ENCODE peak calls at places on chromosomes 4 and X, in nine cellular contexts. One of them, this sample, is unnamed.
A peak's percentile ranks its signal among the peaks of the same experiment; 100 is the strongest.

GRCh38 chr4:86755388-86755787 is 93.8 kb downstream of the SLC10A6 start:
- DNase-seq in transverse colon: no peak
- DNase-seq in tibial nerve: no peak
- DNase-seq in breast epithelium: no peak
- DNase-seq in IMR-90: no peak
- DNase-seq in sigmoid colon: no peak
- DNase-seq in spleen: no peak
- DNase-seq in right lobe of liver: no peak
- DNase-seq in heart left ventricle: no peak
- DNase-seq in this sample: no peak

GRCh38 chrX:68652327-68652930 is 5.0 kb downstream of the STARD8 start:
- DNase-seq in transverse colon: no peak
- DNase-seq in tibial nerve: no peak
- DNase-seq in breast epithelium: no peak
- DNase-seq in IMR-90: peak; percentile 45
- DNase-seq in sigmoid colon: no peak
- DNase-seq in spleen: no peak
- DNase-seq in right lobe of liver: no peak
- DNase-seq in heart left ventricle: no peak
- DNase-seq in this sample: no peak

GRCh38 chr4:42151568-42152506 is 618 bp downstream of the BEND4 start:
- DNase-seq in transverse colon: peak; percentile 51
- DNase-seq in tibial nerve: no peak
- DNase-seq in breast epithelium: no peak
- DNase-seq in IMR-90: no peak
- DNase-seq in sigmoid colon: no peak
- DNase-seq in spleen: peak; percentile 92
- DNase-seq in right lobe of liver: no peak
- DNase-seq in heart left ventricle: no peak
- DNase-seq in this sample: no peak

GRCh38 chrX:10243056-10243455 is 86.3 kb downstream of the CLCN4 start:
- DNase-seq in transverse colon: no peak
- DNase-seq in tibial nerve: no peak
- DNase-seq in breast epithelium: no peak
- DNase-seq in IMR-90: no peak
- DNase-seq in sigmoid colon: no peak
- DNase-seq in spleen: no peak
- DNase-seq in right lobe of liver: no peak
- DNase-seq in heart left ventricle: no peak
- DNase-seq in this sample: no peak

GRCh38 chr4:145735330-145735638 is 55.3 kb downstream of the C4orf51 start:
- DNase-seq in transverse colon: no peak
- DNase-seq in tibial nerve: no peak
- DNase-seq in breast epithelium: peak; percentile 76
- DNase-seq in IMR-90: peak; percentile 96
- DNase-seq in sigmoid colon: no peak
- DNase-seq in spleen: no peak
- DNase-seq in right lobe of liver: no peak
- DNase-seq in heart left ventricle: no peak
- DNase-seq in this sample: peak; percentile 30

GRCh38 chr4:176226736-176227135 is 31.4 kb upstream of the SPATA4 start:
- DNase-seq in transverse colon: no peak
- DNase-seq in tibial nerve: no peak
- DNase-seq in breast epithelium: no peak
- DNase-seq in IMR-90: peak; percentile 48
- DNase-seq in sigmoid colon: no peak
- DNase-seq in spleen: no peak
- DNase-seq in right lobe of liver: no peak
- DNase-seq in heart left ventricle: no peak
- DNase-seq in this sample: no peak

GRCh38 chrX:48956728-48957414 is 536 bp downstream of the OTUD5 start:
- DNase-seq in transverse colon: peak; percentile 47
- DNase-seq in tibial nerve: no peak
- DNase-seq in breast epithelium: no peak
- DNase-seq in IMR-90: no peak
- DNase-seq in sigmoid colon: no peak
- DNase-seq in spleen: peak; percentile 87
- DNase-seq in right lobe of liver: peak; percentile 54
- DNase-seq in heart left ventricle: peak; percentile 33
- DNase-seq in this sample: no peak

GRCh38 chrX:19697416-19697815 is 182.1 kb upstream of the MAP3K15 start:
- DNase-seq in transverse colon: no peak
- DNase-seq in tibial nerve: no peak
- DNase-seq in breast epithelium: no peak
- DNase-seq in IMR-90: peak; percentile 69
- DNase-seq in sigmoid colon: no peak
- DNase-seq in spleen: no peak
- DNase-seq in right lobe of liver: no peak
- DNase-seq in heart left ventricle: no peak
- DNase-seq in this sample: no peak

GRCh38 chr4:37995981-37996770 is 36.0 kb downstream of the PTTG2 start:
- DNase-seq in transverse colon: peak; percentile 68
- DNase-seq in tibial nerve: no peak
- DNase-seq in breast epithelium: no peak
- DNase-seq in IMR-90: no peak
- DNase-seq in sigmoid colon: no peak
- DNase-seq in spleen: no peak
- DNase-seq in right lobe of liver: no peak
- DNase-seq in heart left ventricle: peak; percentile 53
- DNase-seq in this sample: no peak

GRCh38 chr4:76754439-76754838 is 143.5 kb downstream of the SOWAHB start:
- DNase-seq in transverse colon: no peak
- DNase-seq in tibial nerve: no peak
- DNase-seq in breast epithelium: no peak
- DNase-seq in IMR-90: no peak
- DNase-seq in sigmoid colon: no peak
- DNase-seq in spleen: no peak
- DNase-seq in right lobe of liver: no peak
- DNase-seq in heart left ventricle: no peak
- DNase-seq in this sample: no peak
- TF ChIP-seq CTCF in transverse colon: no peak
- TF ChIP-seq CTCF in tibial nerve: no peak
- TF ChIP-seq CTCF in breast epithelium: no peak
- TF ChIP-seq CTCF in IMR-90: no peak
- TF ChIP-seq CTCF in sigmoid colon: no peak
- TF ChIP-seq CTCF in spleen: no peak
- TF ChIP-seq CTCF in right lobe of liver: no peak
- TF ChIP-seq CTCF in heart left ventricle: no peak
- TF ChIP-seq CTCF in this sample: no peak

GRCh38 chr4:158162637-158163036 is 10.2 kb downstream of the GASK1B start:
- DNase-seq in transverse colon: no peak
- DNase-seq in tibial nerve: no peak
- DNase-seq in breast epithelium: no peak
- DNase-seq in IMR-90: peak; percentile 20
- DNase-seq in sigmoid colon: no peak
- DNase-seq in spleen: no peak
- DNase-seq in right lobe of liver: no peak
- DNase-seq in heart left ventricle: no peak
- DNase-seq in this sample: no peak
- TF ChIP-seq POLR2A in transverse colon: no peak
- TF ChIP-seq POLR2A in tibial nerve: no peak
- TF ChIP-seq POLR2A in breast epithelium: no peak
- TF ChIP-seq POLR2A in IMR-90: no peak
- TF ChIP-seq POLR2A in sigmoid colon: no peak
- TF ChIP-seq POLR2A in spleen: no peak
- TF ChIP-seq POLR2A in right lobe of liver: no peak
- TF ChIP-seq POLR2A in heart left ventricle: no peak
- TF ChIP-seq POLR2A in this sample: no peak

GRCh38 chr4:48017108-48017527 is 546 bp downstream of the NIPAL1 start:
- DNase-seq in transverse colon: peak; percentile 80
- DNase-seq in tibial nerve: peak; percentile 9
- DNase-seq in breast epithelium: peak; percentile 37
- DNase-seq in IMR-90: peak; percentile 66
- DNase-seq in sigmoid colon: peak; percentile 64
- DNase-seq in spleen: peak; percentile 79
- DNase-seq in right lobe of liver: peak; percentile 67
- DNase-seq in heart left ventricle: peak; percentile 59
- DNase-seq in this sample: peak; percentile 25
- H3K36me3 ChIP-seq in transverse colon: no peaks in the 10 kb centered on the region
- H3K36me3 ChIP-seq in tibial nerve: no peaks in the 10 kb centered on the region
- H3K36me3 ChIP-seq in breast epithelium: no peaks in the 10 kb centered on the region
- H3K36me3 ChIP-seq in IMR-90: no peaks in the 10 kb centered on the region
- H3K36me3 ChIP-seq in sigmoid colon: no peaks in the 10 kb centered on the region
- H3K36me3 ChIP-seq in spleen: no peaks in the 10 kb centered on the region
- H3K36me3 ChIP-seq in right lobe of liver: no peaks in the 10 kb centered on the region
- H3K36me3 ChIP-seq in heart left ventricle: no peaks in the 10 kb centered on the region
- H3K36me3 ChIP-seq in this sample: no peaks in the 10 kb centered on the region

GRCh38 chr4:128220286-128221235 is 67.1 kb downstream of the PGRMC2 start:
- DNase-seq in transverse colon: no peak
- DNase-seq in tibial nerve: no peak
- DNase-seq in breast epithelium: no peak
- DNase-seq in IMR-90: peak; percentile 75
- DNase-seq in sigmoid colon: no peak
- DNase-seq in spleen: no peak
- DNase-seq in right lobe of liver: no peak
- DNase-seq in heart left ventricle: no peak
- DNase-seq in this sample: no peak
- TF ChIP-seq CTCF in transverse colon: no peak
- TF ChIP-seq CTCF in tibial nerve: no peak
- TF ChIP-seq CTCF in breast epithelium: peak; percentile 31
- TF ChIP-seq CTCF in IMR-90: peak; percentile 38
- TF ChIP-seq CTCF in sigmoid colon: no peak
- TF ChIP-seq CTCF in spleen: no peak
- TF ChIP-seq CTCF in right lobe of liver: peak; percentile 41
- TF ChIP-seq CTCF in heart left ventricle: no peak
- TF ChIP-seq CTCF in this sample: no peak

GRCh38 chrX:101390664-101391525 is at the start of gene RPL36A:
- DNase-seq in transverse colon: peak; percentile 88
- DNase-seq in tibial nerve: peak; percentile 76
- DNase-seq in breast epithelium: peak; percentile 78
- DNase-seq in IMR-90: peak; percentile 89
- DNase-seq in sigmoid colon: peak; percentile 92
- DNase-seq in spleen: peak; percentile 96
- DNase-seq in right lobe of liver: peak; percentile 87
- DNase-seq in heart left ventricle: peak; percentile 84
- DNase-seq in this sample: peak; percentile 84
- TF ChIP-seq POLR2A in transverse colon: peak; percentile 90
- TF ChIP-seq POLR2A in tibial nerve: peak; percentile 77
- TF ChIP-seq POLR2A in breast epithelium: peak; percentile 43
- TF ChIP-seq POLR2A in IMR-90: peak; percentile 98
- TF ChIP-seq POLR2A in sigmoid colon: peak; percentile 71
- TF ChIP-seq POLR2A in spleen: no peak
- TF ChIP-seq POLR2A in right lobe of liver: peak; percentile 82
- TF ChIP-seq POLR2A in heart left ventricle: no peak
- TF ChIP-seq POLR2A in this sample: peak; percentile 75

GRCh38 chrX:130015181-130015580 is 32.7 kb downstream of the BCORL1 start:
- DNase-seq in transverse colon: no peak
- DNase-seq in tibial nerve: no peak
- DNase-seq in breast epithelium: no peak
- DNase-seq in IMR-90: no peak
- DNase-seq in sigmoid colon: no peak
- DNase-seq in spleen: peak; percentile 54
- DNase-seq in right lobe of liver: no peak
- DNase-seq in heart left ventricle: no peak
- DNase-seq in this sample: no peak
- H3K36me3 ChIP-seq in transverse colon: no peaks in the 10 kb centered on the region
- H3K36me3 ChIP-seq in tibial nerve: peaks cover 45% of the 10 kb centered on the region
- H3K36me3 ChIP-seq in breast epithelium: no peaks in the 10 kb centered on the region
- H3K36me3 ChIP-seq in IMR-90: peaks cover 7% of the 10 kb centered on the region
- H3K36me3 ChIP-seq in sigmoid colon: peaks cover 3% of the 10 kb centered on the region
- H3K36me3 ChIP-seq in spleen: peaks cover 27% of the 10 kb centered on the region
- H3K36me3 ChIP-seq in right lobe of liver: no peaks in the 10 kb centered on the region
- H3K36me3 ChIP-seq in heart left ventricle: peaks cover 27% of the 10 kb centered on the region
- H3K36me3 ChIP-seq in this sample: no peaks in the 10 kb centered on the region

GRCh38 chr4:108786351-108786750 is 23.5 kb upstream of the ETNPPL start:
- DNase-seq in transverse colon: no peak
- DNase-seq in tibial nerve: no peak
- DNase-seq in breast epithelium: no peak
- DNase-seq in IMR-90: no peak
- DNase-seq in sigmoid colon: no peak
- DNase-seq in spleen: no peak
- DNase-seq in right lobe of liver: no peak
- DNase-seq in heart left ventricle: no peak
- DNase-seq in this sample: no peak

GRCh38 chr4:108779958-108780357 is 17.1 kb upstream of the ETNPPL start:
- DNase-seq in transverse colon: no peak
- DNase-seq in tibial nerve: no peak
- DNase-seq in breast epithelium: no peak
- DNase-seq in IMR-90: no peak
- DNase-seq in sigmoid colon: no peak
- DNase-seq in spleen: no peak
- DNase-seq in right lobe of liver: no peak
- DNase-seq in heart left ventricle: no peak
- DNase-seq in this sample: no peak

GRCh38 chr4:108787106-108787505 is 24.3 kb upstream of the ETNPPL start:
- DNase-seq in transverse colon: no peak
- DNase-seq in tibial nerve: no peak
- DNase-seq in breast epithelium: no peak
- DNase-seq in IMR-90: no peak
- DNase-seq in sigmoid colon: no peak
- DNase-seq in spleen: no peak
- DNase-seq in right lobe of liver: no peak
- DNase-seq in heart left ventricle: no peak
- DNase-seq in this sample: no peak

GRCh38 chr4:108787724-108788123 is 24.9 kb upstream of the ETNPPL start:
- DNase-seq in transverse colon: no peak
- DNase-seq in tibial nerve: no peak
- DNase-seq in breast epithelium: no peak
- DNase-seq in IMR-90: no peak
- DNase-seq in sigmoid colon: no peak
- DNase-seq in spleen: no peak
- DNase-seq in right lobe of liver: no peak
- DNase-seq in heart left ventricle: no peak
- DNase-seq in this sample: no peak

GRCh38 chr4:108783666-108784463 is 21.0 kb upstream of the ETNPPL start:
- DNase-seq in transverse colon: no peak
- DNase-seq in tibial nerve: no peak
- DNase-seq in breast epithelium: no peak
- DNase-seq in IMR-90: no peak
- DNase-seq in sigmoid colon: no peak
- DNase-seq in spleen: no peak
- DNase-seq in right lobe of liver: no peak
- DNase-seq in heart left ventricle: no peak
- DNase-seq in this sample: no peak
- TF ChIP-seq CTCF in transverse colon: no peak
- TF ChIP-seq CTCF in tibial nerve: no peak
- TF ChIP-seq CTCF in breast epithelium: no peak
- TF ChIP-seq CTCF in IMR-90: no peak
- TF ChIP-seq CTCF in sigmoid colon: no peak
- TF ChIP-seq CTCF in spleen: no peak
- TF ChIP-seq CTCF in right lobe of liver: peak; percentile 61
- TF ChIP-seq CTCF in heart left ventricle: no peak
- TF ChIP-seq CTCF in this sample: no peak

This sample was measured in uterus.